ENCODE peak calls at places on chromosomes 16 and 17, in eight cellular contexts. T, M, H, J, Q, R, I and S are unnamed samples.

GRCh38 chr16:87219287-87219909 is 97.8 kb downstream of the C16orf95 start:
- DNase-seq in T (no peak), M (no peak), H (no peak), J (no peak), Q (no peak), R (no peak), I (no peak), S (no peak)

GRCh38 chr17:38729886-38730525 is at the start of gene CISD3:
- DNase-seq in T (peak; percentile 94), M (peak; percentile 81), H (peak; percentile 89), J (no peak), Q (no peak), R (peak; percentile 91), I (peak; percentile 95), S (peak; percentile 95)

GRCh38 chr16:4586297-4586696 is 28.4 kb downstream of the UBALD1 start:
- DNase-seq in T (no peak), M (no peak), H (no peak), J (no peak), Q (no peak), R (no peak), I (no peak), S (no peak)

GRCh38 chr17:21002309-21003006 is 40.4 kb downstream of the USP22 start:
- DNase-seq in T (no peak), M (no peak), H (no peak), J (no peak), Q (no peak), R (no peak), I (no peak), S (no peak)

GRCh38 chr17:41060052-41060604 is at the start of gene KRTAP2-3:
- DNase-seq in T (no peak), M (no peak), H (no peak), J (no peak), Q (peak; percentile 97), R (no peak), I (no peak), S (no peak)

GRCh38 chr17:43545383-43545632 is 832 bp downstream of the ETV4 start:
- DNase-seq in T (no peak), M (peak; percentile 13), H (peak; percentile 29), J (no peak), Q (no peak), R (peak; percentile 28), I (no peak), S (no peak)

GRCh38 chr17:81036128-81036891 is 1.4 kb downstream of the BAIAP2 start:
- DNase-seq in T (no peak), M (no peak), H (no peak), J (no peak), Q (no peak), R (no peak), I (no peak), S (no peak)

GRCh38 chr17:68468785-68469184 is 11.5 kb upstream of the WIPI1 start:
- DNase-seq in T (no peak), M (no peak), H (no peak), J (no peak), Q (no peak), R (no peak), I (no peak), S (no peak)

GRCh38 chr17:27306276-27306820 is 12.4 kb downstream of the WSB1 start:
- DNase-seq in T (no peak), M (no peak), H (no peak), J (no peak), Q (no peak), R (no peak), I (no peak), S (no peak)

GRCh38 chr17:57955183-57955952 is at the start of gene CUEDC1:
- DNase-seq in T (peak; percentile 58), M (peak; percentile 67), H (peak; percentile 87), J (no peak), Q (no peak), R (peak; percentile 84), I (peak; percentile 46), S (peak; percentile 54)

DNA sequence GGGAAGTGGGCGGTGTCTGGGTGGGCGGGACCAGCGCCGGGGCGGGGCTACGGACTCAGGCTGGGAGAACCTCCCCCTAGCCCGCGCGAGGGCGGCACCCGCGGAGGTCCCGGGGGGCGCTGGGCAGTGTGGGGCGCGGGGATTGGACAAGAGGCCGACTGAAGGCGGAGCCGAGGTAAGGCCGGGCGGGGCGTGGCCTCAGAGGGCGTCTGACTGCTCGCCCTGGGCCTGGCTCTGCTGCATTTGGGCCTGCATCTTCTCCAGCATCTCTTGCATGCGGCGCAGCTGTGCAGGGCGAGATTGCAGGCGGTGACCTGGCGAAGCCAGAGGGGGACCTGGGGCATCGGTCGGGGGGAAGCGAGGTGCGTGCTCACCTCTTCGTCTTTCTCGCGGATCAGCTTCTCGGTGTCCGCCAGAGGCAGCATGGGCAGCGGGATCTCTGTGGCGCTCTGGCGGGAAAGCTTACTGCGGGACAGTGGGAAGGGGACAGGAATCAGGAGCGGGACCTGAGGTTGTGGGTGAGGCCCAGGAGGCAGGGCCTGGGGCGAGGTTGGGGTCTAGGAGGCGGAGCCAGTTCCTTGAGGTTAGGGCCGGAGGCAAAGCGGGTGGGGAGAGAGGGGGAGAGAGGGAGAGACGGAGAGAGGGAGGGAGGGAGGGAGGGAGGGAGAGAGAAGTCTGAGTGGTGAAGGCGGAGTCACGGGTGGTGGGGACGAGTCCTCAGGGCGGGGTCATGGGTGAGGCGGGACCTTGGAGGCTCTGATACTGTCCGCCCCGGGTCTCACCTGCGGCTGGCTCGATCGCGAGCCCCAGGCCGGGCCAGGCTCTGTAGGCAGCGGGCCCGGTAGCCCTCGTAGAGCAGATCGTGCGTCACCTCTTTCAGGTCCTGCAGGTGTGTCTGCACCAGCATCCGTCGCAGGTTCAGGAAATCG is 3.9 kb downstream of the SEPTIN1 start:
- DNase-seq in T (peak; percentile 98), M (peak; percentile 99), H (peak; percentile 100), J (peak; percentile 94), Q (peak; percentile 81), R (peak; percentile 99), I (peak; percentile 99), S (peak; percentile 99)
- TF ChIP-seq CTCF in T (no peak), M (peak; percentile 24), H (peak; percentile 21), J (no peak), Q (peak; percentile 31), R (peak; percentile 9), I (no peak), S (no peak)

GRCh38 chr17:79990704-79991103 is 45.0 kb downstream of the TBC1D16 start:
- DNase-seq in T (no peak), M (no peak), H (no peak), J (no peak), Q (no peak), R (no peak), I (no peak), S (no peak)

GRCh38 chr17:79990051-79990592 is 45.5 kb downstream of the TBC1D16 start:
- DNase-seq in T (no peak), M (no peak), H (no peak), J (no peak), Q (no peak), R (no peak), I (no peak), S (no peak)

GRCh38 chr17:79992657-79993389 is 42.8 kb downstream of the TBC1D16 start:
- DNase-seq in T (no peak), M (no peak), H (no peak), J (no peak), Q (no peak), R (no peak), I (no peak), S (no peak)

GRCh38 chr17:79991924-79992656 is 43.6 kb downstream of the TBC1D16 start:
- DNase-seq in T (no peak), M (peak; percentile 82), H (peak; percentile 57), J (no peak), Q (no peak), R (peak; percentile 50), I (no peak), S (no peak)

DNA sequence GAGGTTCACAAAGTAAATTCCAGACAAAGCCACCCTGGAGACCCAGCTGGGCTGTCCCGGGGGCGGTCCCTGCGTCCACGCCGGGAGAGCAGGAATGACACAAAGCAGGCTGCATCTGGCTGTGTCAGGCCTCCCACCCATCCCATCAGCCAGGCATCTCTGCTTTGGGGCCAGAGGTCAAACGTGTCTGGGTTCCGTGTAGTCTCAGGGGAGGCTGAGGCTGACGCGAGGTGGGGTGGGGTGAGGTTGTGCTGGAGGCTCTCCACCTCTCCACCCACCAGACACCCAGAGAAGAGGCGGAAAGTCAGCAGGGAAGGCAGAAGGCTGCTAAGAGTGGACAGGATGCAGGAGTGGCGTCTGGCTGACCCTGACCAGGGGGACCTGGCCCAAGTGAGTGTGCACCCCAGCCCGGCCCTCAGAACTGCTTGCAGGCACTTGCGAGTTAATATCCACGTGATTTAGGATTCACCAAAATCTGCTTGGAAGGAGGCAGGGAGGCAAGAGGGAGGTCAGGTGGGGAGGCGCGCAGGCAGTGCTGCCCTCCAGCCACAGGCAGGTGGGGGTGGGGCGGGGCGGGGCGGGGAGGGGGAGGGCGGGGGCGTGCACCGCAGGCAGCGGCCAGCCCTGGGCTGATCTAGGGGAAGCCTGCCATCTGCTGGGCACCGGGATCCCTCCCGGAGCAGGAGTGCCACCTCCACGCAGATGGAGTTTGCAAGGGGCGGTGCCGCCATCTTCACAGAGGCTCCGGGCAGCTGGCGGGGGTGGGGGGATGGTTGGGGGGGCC is 44.3 kb downstream of the TBC1D16 start:
- DNase-seq in T (peak; percentile 73), M (peak; percentile 89), H (peak; percentile 83), J (no peak), Q (peak; percentile 25), R (peak; percentile 90), I (peak; percentile 73), S (peak; percentile 69)
- H3K4me3 ChIP-seq in T (no peak overlapping the region), M (peak overlapping the region; percentile 36), H (peak overlapping the region; percentile 61), J (peak overlapping the region; percentile 45), Q (peak overlapping the region; percentile 57), R (peak overlapping the region; percentile 46), I (peak overlapping the region; percentile 12), S (no peak overlapping the region)

DNA sequence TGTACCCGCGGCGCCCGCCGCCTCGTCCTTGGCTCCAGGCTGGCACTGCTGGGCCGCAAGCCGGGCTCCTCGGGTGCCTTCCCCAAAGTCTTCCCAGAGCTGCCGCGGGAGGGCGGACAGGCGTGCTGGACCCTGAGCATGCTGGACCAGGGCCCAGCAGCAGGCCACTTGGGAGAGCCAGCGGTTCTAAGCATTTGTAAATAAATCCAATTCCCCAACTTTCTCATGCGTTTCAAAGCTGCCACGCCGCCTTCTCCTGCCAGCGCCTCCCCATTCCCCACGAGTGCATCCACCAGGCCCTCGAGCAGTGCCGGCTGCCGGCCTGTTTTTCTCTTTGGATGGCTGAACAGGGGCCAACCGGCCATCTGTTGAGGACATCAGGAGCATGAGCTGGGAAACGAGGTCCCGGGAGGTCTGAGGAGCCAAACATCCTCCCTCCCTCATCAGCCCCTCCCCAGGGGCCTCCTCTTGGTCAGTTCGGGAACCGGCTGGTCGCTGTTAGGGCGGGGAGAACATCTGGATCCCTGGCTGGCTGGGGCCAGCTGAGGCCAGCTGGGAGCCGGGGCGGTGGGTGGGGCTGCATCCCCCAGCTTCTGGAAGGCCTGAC is 20.6 kb upstream of the PABPN1L start:
- DNase-seq in T (no peak), M (no peak), H (peak; percentile 93), J (no peak), Q (no peak), R (peak; percentile 47), I (no peak), S (no peak)
- TF ChIP-seq CTCF in T (no peak), M (no peak), H (peak; percentile 45), J (no peak), Q (no peak), R (no peak), I (no peak), S (no peak)

DNA sequence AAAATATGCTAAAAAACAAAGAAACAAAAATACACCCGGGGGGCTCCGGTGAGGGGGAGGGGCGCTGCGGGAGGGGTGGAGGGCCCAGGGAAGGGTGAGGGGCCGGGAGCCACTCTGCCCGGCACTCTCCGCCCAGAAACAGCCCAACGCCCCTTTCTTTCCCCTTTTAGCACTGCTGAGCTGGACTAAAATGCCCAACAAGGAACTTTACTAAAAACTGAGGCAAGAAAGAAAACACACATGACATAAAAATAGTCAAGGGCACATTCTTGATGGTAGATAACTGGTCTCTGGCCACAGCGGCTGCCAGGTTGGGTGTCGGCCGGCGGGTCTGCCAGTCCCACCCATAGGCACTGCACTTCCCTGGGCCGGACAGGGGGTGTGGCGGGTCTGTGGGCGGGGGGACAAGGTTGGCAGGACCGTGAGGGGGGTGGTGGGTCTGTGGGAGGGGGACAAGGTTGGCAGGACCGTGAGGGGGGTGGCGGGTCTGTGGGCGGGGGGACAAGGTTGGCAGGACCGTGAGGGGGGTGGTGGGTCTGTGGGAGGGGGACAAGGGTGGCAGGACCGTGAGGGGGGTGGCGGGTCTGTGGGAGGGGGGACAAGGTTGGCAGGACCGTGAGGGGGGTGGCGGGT is 20.9 kb downstream of the METRNL start:
- DNase-seq in T (no peak), M (no peak), H (no peak), J (no peak), Q (no peak), R (peak; percentile 55), I (no peak), S (no peak)
- H3K4me3 ChIP-seq in T (no peak overlapping the region), M (no peak overlapping the region), H (peak overlapping the region; percentile 58), J (peak overlapping the region; percentile 33), Q (no peak overlapping the region), R (peak overlapping the region; percentile 22), I (no peak overlapping the region), S (no peak overlapping the region)